ENCODE peak calls at places on chromosomes 6 and 20, in five cellular contexts. K, H, W, U and R are unnamed samples.

GRCh38 chr6:27765028-27765427 is 147.2 kb downstream of the OR2B2 start:
- DNase-seq in W (no peak), H (no peak), U (no peak), K (no peak), R (no peak)

GRCh38 chr6:12339022-12339421 is 48.9 kb downstream of the EDN1 start:
- DNase-seq in U (no peak), W (no peak), H (no peak), K (no peak), R (no peak)

GRCh38 chr20:62303327-62304226 is 780 bp downstream of the ADRM1 start:
- DNase-seq in W (no peak), H (peak), U (peak), K (peak), R (no peak)

GRCh38 chr6:165936660-165937059 is 231.0 kb downstream of the TBXT start:
- DNase-seq in K (no peak), H (no peak), U (no peak), W (no peak), R (no peak)

GRCh38 chr20:23092409-23092756 is 6.3 kb upstream of the CD93 start:
- DNase-seq in U (no peak), H (no peak), K (no peak), W (no peak), R (peak)

GRCh38 chr6:1797801-1798200 is 188.1 kb downstream of the FOXC1 start:
- DNase-seq in K (no peak), H (no peak), U (peak), W (no peak), R (peak)

GRCh38 chr6:12208190-12208589 is 82.0 kb upstream of the EDN1 start:
- DNase-seq in K (no peak), H (no peak), W (no peak), U (no peak), R (no peak)

GRCh38 chr6:107244742-107245470 is 129.6 kb upstream of the BEND3 start:
- DNase-seq in U (no peak), W (no peak), H (no peak), K (no peak), R (no peak)

GRCh38 chr20:36895036-36895435 is 19.1 kb downstream of the TLDC2 start:
- DNase-seq in W (no peak), H (no peak), U (no peak), K (no peak), R (no peak)

GRCh38 chr6:170459451-170459850 is 93.7 kb downstream of the PSMB1 start:
- DNase-seq in H (no peak), K (no peak), U (no peak), W (no peak), R (peak)

GRCh38 chr6:28011716-28012115 is 54.7 kb downstream of the OR2B6 start:
- DNase-seq in H (no peak), K (no peak), W (no peak), U (no peak), R (no peak)

GRCh38 chr20:38617011-38617829 is 15.6 kb downstream of the ARHGAP40 start:
- DNase-seq in K (no peak), U (peak), W (no peak), H (no peak), R (peak)

GRCh38 chr6:148681666-148682065 is 65.2 kb upstream of the UST start:
- DNase-seq in K (no peak), H (no peak), U (no peak), W (no peak), R (no peak)

GRCh38 chr6:28982476-28983266 is 22.4 kb downstream of the ZNF311 start:
- DNase-seq in W (no peak), K (peak), U (peak), H (peak), R (peak)

GRCh38 chr6:109332748-109333147 is 49.5 kb downstream of the CD164 start:
- DNase-seq in W (no peak), H (no peak), K (peak), U (peak), R (no peak)

GRCh38 chr20:39547546-39548410 is 585.6 kb downstream of the DHX35 start:
- DNase-seq in H (no peak), K (no peak), W (no peak), U (no peak), R (no peak)

GRCh38 chr6:35317483-35318199 is 20.0 kb downstream of the DEF6 start:
- DNase-seq in K (peak), W (no peak), H (no peak), U (no peak), R (peak)

GRCh38 chr6:31805939-31806469 is 762 bp downstream of the LSM2 start:
- DNase-seq in U (no peak), H (no peak), K (no peak), W (no peak), R (no peak)

GRCh38 chr20:9963029-9963428 is 71.8 kb upstream of the ANKEF1 start:
- DNase-seq in W (no peak), H (no peak), K (no peak), U (no peak), R (no peak)

GRCh38 chr20:63416631-63417030 is 55.5 kb upstream of the CHRNA4 start:
- DNase-seq in W (no peak), U (no peak), H (no peak), K (no peak), R (no peak)

GRCh38 chr6:50846109-50846859 is 27.6 kb downstream of the TFAP2B start:
- DNase-seq in H (no peak), K (no peak), W (no peak), U (no peak), R (no peak)

GRCh38 chr6:5219292-5219691 is 41.5 kb downstream of the LYRM4 start:
- DNase-seq in W (no peak), U (no peak), K (no peak), H (no peak), R (no peak)

GRCh38 chr6:5215181-5215580 is 45.6 kb downstream of the LYRM4 start:
- DNase-seq in W (no peak), K (no peak), H (no peak), U (no peak), R (peak)

GRCh38 chr6:5215799-5216198 is 45.0 kb downstream of the LYRM4 start:
- DNase-seq in H (no peak), U (no peak), W (no peak), K (no peak), R (no peak)

GRCh38 chr6:5214570-5215052 is 46.1 kb downstream of the LYRM4 start:
- DNase-seq in W (peak), H (peak), U (peak), K (peak), R (no peak)

DNA sequence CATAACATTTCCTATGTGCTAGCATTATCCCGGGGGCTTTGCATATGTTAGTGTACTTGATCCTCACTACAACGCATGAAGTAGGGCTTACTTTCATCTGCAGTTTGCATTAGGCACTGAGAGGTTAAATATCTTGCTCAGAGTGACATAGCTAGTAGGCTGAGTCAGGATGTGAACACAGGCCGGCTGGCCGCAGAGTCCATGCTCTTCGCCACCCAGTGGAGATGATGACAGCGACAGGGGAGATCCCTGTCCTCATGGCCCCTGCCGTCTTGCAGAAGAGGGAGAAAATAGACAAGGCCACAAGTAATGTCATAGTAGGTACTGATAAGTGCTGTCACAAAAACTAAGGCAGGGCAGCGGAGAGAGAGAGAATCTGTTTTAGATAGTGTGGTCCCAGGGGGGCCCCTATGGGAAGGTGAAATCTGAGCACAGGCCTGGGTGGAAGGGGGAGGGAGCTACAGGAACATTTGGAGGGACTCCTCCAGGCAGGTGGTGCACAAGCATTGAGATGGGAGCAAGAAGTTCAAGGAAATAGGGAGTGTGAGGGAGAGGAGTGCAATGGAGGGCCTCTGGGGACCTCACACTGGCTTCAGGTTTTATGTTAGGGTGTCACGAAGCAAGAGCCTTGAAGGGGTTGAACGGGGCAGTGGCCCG is 46.8 kb downstream of the LYRM4 start:
- DNase-seq in W (no peak), K (no peak), H (no peak), U (no peak), R (peak)
- TF ChIP-seq CTCF in W (no peak), K (peak), H (no peak), U (peak), R (peak)

GRCh38 chr6:8914700-8915099 is 479.4 kb upstream of the SLC35B3 start:
- DNase-seq in K (no peak), W (no peak), H (no peak), U (no peak), R (no peak)

GRCh38 chr6:8918196-8918595 is 482.9 kb upstream of the SLC35B3 start:
- DNase-seq in H (no peak), W (no peak), K (no peak), U (no peak), R (no peak)
- TF ChIP-seq EZH2 in H (no peak), W (no peak), K (no peak), U (no peak), R (no peak)

GRCh38 chr6:30112402-30113376 is at the start of gene TRIM31:
- DNase-seq in W (no peak), U (peak), K (no peak), H (no peak), R (no peak)

GRCh38 chr6:30113843-30114242 is 953 bp upstream of the TRIM31 start:
- DNase-seq in K (no peak), U (no peak), H (no peak), W (no peak), R (no peak)

GRCh38 chr6:30121446-30122065 is 8.7 kb upstream of the TRIM31 start:
- DNase-seq in H (no peak), K (no peak), W (no peak), U (no peak), R (no peak)

GRCh38 chr6:30113377-30113759 is 478 bp upstream of the TRIM31 start:
- DNase-seq in H (no peak), K (no peak), U (no peak), W (no peak), R (no peak)

GRCh38 chr6:30116724-30117123 is 3.8 kb upstream of the TRIM31 start:
- DNase-seq in W (no peak), H (no peak), U (no peak), K (no peak), R (no peak)
- TF ChIP-seq CTCF in W (no peak), H (peak), U (no peak), K (no peak), R (no peak)

GRCh38 chr6:123803862-123804681 is at the start of gene NKAIN2:
- DNase-seq in U (no peak), W (no peak), K (peak), H (peak), R (no peak)

GRCh38 chr6:123803456-123803861 is 206 bp upstream of the NKAIN2 start:
- DNase-seq in H (peak), U (no peak), K (no peak), W (no peak), R (no peak)

GRCh38 chr6:123802351-123802696 is 1.3 kb upstream of the NKAIN2 start:
- DNase-seq in K (peak), W (no peak), U (no peak), H (no peak), R (no peak)

GRCh38 chr6:123801067-123801466 is 2.6 kb upstream of the NKAIN2 start:
- DNase-seq in K (no peak), U (no peak), H (no peak), W (no peak), R (no peak)

GRCh38 chr6:123802697-123803455 is 789 bp upstream of the NKAIN2 start:
- DNase-seq in U (peak), K (peak), H (peak), W (peak), R (peak)
- TF ChIP-seq EZH2 in U (peak), K (peak), H (peak), W (no peak), R (peak)

GRCh38 chr6:69917834-69918233 is 51.5 kb downstream of the COL19A1 start:
- DNase-seq in H (no peak), W (peak), U (no peak), K (no peak), R (peak)

GRCh38 chr6:69918766-69919165 is 52.4 kb downstream of the COL19A1 start:
- DNase-seq in W (no peak), U (no peak), H (no peak), K (no peak), R (peak)

GRCh38 chr6:69915346-69915745 is 49.0 kb downstream of the COL19A1 start:
- DNase-seq in H (peak), K (peak), W (no peak), U (no peak), R (no peak)

GRCh38 chr6:69913361-69913760 is 47.0 kb downstream of the COL19A1 start:
- DNase-seq in K (no peak), H (no peak), U (no peak), W (no peak), R (no peak)

GRCh38 chr6:69914015-69914485 is 47.7 kb downstream of the COL19A1 start:
- DNase-seq in H (peak), U (no peak), W (no peak), K (no peak), R (no peak)
- TF ChIP-seq CTCF in H (peak), U (no peak), W (no peak), K (peak), R (peak)

GRCh38 chr6:84773431-84774173 is 9.2 kb upstream of the TBX18 start:
- DNase-seq in K (peak), W (no peak), U (no peak), H (peak), R (no peak)

GRCh38 chr6:84772428-84773132 is 8.2 kb upstream of the TBX18 start:
- DNase-seq in K (no peak), U (no peak), W (no peak), H (peak), R (no peak)

GRCh38 chr6:84773133-84773430 is 8.7 kb upstream of the TBX18 start:
- DNase-seq in H (peak), W (no peak), U (no peak), K (no peak), R (no peak)

GRCh38 chr6:84770521-84770920 is 6.1 kb upstream of the TBX18 start:
- DNase-seq in H (no peak), K (no peak), W (no peak), U (no peak), R (no peak)

DNA sequence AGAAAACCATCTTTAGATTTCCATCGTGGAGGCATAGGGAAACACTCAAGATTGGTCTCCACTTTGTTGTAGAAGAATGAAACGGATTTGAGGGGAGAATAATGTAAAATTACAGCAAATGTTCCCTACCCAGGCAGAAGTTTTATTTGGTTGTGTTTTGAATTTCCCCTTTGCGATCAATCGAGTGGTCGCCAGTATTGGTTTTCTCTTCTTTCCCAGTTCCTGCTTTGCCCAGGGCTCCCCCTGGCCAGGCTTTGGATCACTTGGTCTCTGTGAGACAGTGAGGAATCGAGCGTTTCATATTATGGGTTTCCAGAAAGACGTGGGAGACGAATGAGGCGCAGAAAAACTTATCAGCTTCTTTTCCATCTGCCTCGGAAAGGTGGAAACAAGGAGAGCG is 7.3 kb upstream of the TBX18 start:
- DNase-seq in K (no peak), W (no peak), U (no peak), H (peak), R (no peak)
- TF ChIP-seq EZH2 in K (no peak), W (no peak), U (no peak), H (no peak), R (no peak)

GRCh38 chr20:15491564-15491963 is 1081.7 kb downstream of the KIF16B start:
- DNase-seq in W (no peak), H (peak), U (no peak), K (peak), R (no peak)
- TF ChIP-seq CTCF in W (no peak), H (peak), U (no peak), K (peak), R (no peak)